ENCODE peak calls at places on chromosomes 16 and 17, in six cellular contexts. One of them, this sample, is unnamed.

GRCh38 chr17:82116246-82116645 is 18.2 kb upstream of the FASN start:
- DNase-seq in activated CD8-positive, alpha-beta memory T cell treated with anti-CD3 and anti-CD28 coated beads for 1 hour: no peak
- DNase-seq in neural crest cell: no peak
- DNase-seq in adrenal gland: no peak
- DNase-seq in cardiac fibroblast: no peak
- DNase-seq in epithelial cell of esophagus: no peak
- DNase-seq in this sample: no peak

GRCh38 chr17:48873212-48873611 is 19.4 kb upstream of the ATP5MC1 start:
- DNase-seq in adrenal gland: no peak
- DNase-seq in epithelial cell of esophagus: no peak
- DNase-seq in neural crest cell: no peak
- DNase-seq in activated CD8-positive, alpha-beta memory T cell treated with anti-CD3 and anti-CD28 coated beads for 1 hour: no peak
- DNase-seq in cardiac fibroblast: no peak
- DNase-seq in this sample: peak; percentile 47

GRCh38 chr16:87845807-87846619 is 23.3 kb downstream of the SLC7A5 start:
- DNase-seq in epithelial cell of esophagus: no peak
- DNase-seq in adrenal gland: no peak
- DNase-seq in activated CD8-positive, alpha-beta memory T cell treated with anti-CD3 and anti-CD28 coated beads for 1 hour: no peak
- DNase-seq in neural crest cell: no peak
- DNase-seq in cardiac fibroblast: no peak
- DNase-seq in this sample: no peak

GRCh38 chr17:49252148-49252682 is 21.6 kb upstream of the PHOSPHO1 start:
- DNase-seq in neural crest cell: no peak
- DNase-seq in epithelial cell of esophagus: peak; percentile 44
- DNase-seq in activated CD8-positive, alpha-beta memory T cell treated with anti-CD3 and anti-CD28 coated beads for 1 hour: no peak
- DNase-seq in adrenal gland: peak; percentile 77
- DNase-seq in cardiac fibroblast: peak; percentile 62
- DNase-seq in this sample: no peak

GRCh38 chr17:56977673-56978395 is at the start of gene SCPEP1:
- DNase-seq in cardiac fibroblast: peak; percentile 77
- DNase-seq in neural crest cell: peak; percentile 66
- DNase-seq in epithelial cell of esophagus: peak; percentile 87
- DNase-seq in activated CD8-positive, alpha-beta memory T cell treated with anti-CD3 and anti-CD28 coated beads for 1 hour: peak; percentile 70
- DNase-seq in adrenal gland: peak; percentile 88
- DNase-seq in this sample: peak; percentile 86

GRCh38 chr17:79465011-79466006 is 145.5 kb downstream of the RBFOX3 start:
- DNase-seq in neural crest cell: no peak
- DNase-seq in cardiac fibroblast: no peak
- DNase-seq in activated CD8-positive, alpha-beta memory T cell treated with anti-CD3 and anti-CD28 coated beads for 1 hour: no peak
- DNase-seq in adrenal gland: no peak
- DNase-seq in epithelial cell of esophagus: no peak
- DNase-seq in this sample: no peak

GRCh38 chr17:4719684-4720221 is 9.3 kb downstream of the ARRB2 start:
- DNase-seq in cardiac fibroblast: no peak
- DNase-seq in activated CD8-positive, alpha-beta memory T cell treated with anti-CD3 and anti-CD28 coated beads for 1 hour: no peak
- DNase-seq in neural crest cell: no peak
- DNase-seq in adrenal gland: peak; percentile 73
- DNase-seq in epithelial cell of esophagus: no peak
- DNase-seq in this sample: no peak

GRCh38 chr17:52482271-52482670 is 323.8 kb upstream of the CA10 start:
- DNase-seq in neural crest cell: no peak
- DNase-seq in epithelial cell of esophagus: no peak
- DNase-seq in activated CD8-positive, alpha-beta memory T cell treated with anti-CD3 and anti-CD28 coated beads for 1 hour: no peak
- DNase-seq in adrenal gland: no peak
- DNase-seq in cardiac fibroblast: no peak
- DNase-seq in this sample: no peak

GRCh38 chr16:11326084-11326736 is 19.0 kb upstream of the RMI2 start:
- DNase-seq in activated CD8-positive, alpha-beta memory T cell treated with anti-CD3 and anti-CD28 coated beads for 1 hour: no peak
- DNase-seq in cardiac fibroblast: no peak
- DNase-seq in epithelial cell of esophagus: no peak
- DNase-seq in neural crest cell: no peak
- DNase-seq in adrenal gland: no peak
- DNase-seq in this sample: no peak

GRCh38 chr17:81551458-81552243 is 502 bp downstream of the FAAP100 start:
- DNase-seq in activated CD8-positive, alpha-beta memory T cell treated with anti-CD3 and anti-CD28 coated beads for 1 hour: no peak
- DNase-seq in adrenal gland: no peak
- DNase-seq in neural crest cell: no peak
- DNase-seq in cardiac fibroblast: no peak
- DNase-seq in epithelial cell of esophagus: peak; percentile 24
- DNase-seq in this sample: no peak

GRCh38 chr17:8056232-8056975 is 17.5 kb downstream of the ALOX15B start:
- DNase-seq in epithelial cell of esophagus: peak; percentile 86
- DNase-seq in activated CD8-positive, alpha-beta memory T cell treated with anti-CD3 and anti-CD28 coated beads for 1 hour: no peak
- DNase-seq in cardiac fibroblast: peak; percentile 95
- DNase-seq in adrenal gland: no peak
- DNase-seq in neural crest cell: no peak
- DNase-seq in this sample: no peak

GRCh38 chr16:2809149-2809760 is 7.8 kb upstream of the PRSS21 start:
- DNase-seq in adrenal gland: no peak
- DNase-seq in cardiac fibroblast: no peak
- DNase-seq in neural crest cell: no peak
- DNase-seq in epithelial cell of esophagus: no peak
- DNase-seq in activated CD8-positive, alpha-beta memory T cell treated with anti-CD3 and anti-CD28 coated beads for 1 hour: no peak
- DNase-seq in this sample: no peak

GRCh38 chr16:546909-547770 is 13.1 kb upstream of the PRR35 start:
- DNase-seq in neural crest cell: peak; percentile 78
- DNase-seq in adrenal gland: peak; percentile 88
- DNase-seq in cardiac fibroblast: peak; percentile 57
- DNase-seq in epithelial cell of esophagus: peak; percentile 61
- DNase-seq in activated CD8-positive, alpha-beta memory T cell treated with anti-CD3 and anti-CD28 coated beads for 1 hour: peak; percentile 38
- DNase-seq in this sample: peak; percentile 68

GRCh38 chr16:10979717-10980601 is 35.6 kb downstream of the CLEC16A start:
- DNase-seq in activated CD8-positive, alpha-beta memory T cell treated with anti-CD3 and anti-CD28 coated beads for 1 hour: no peak
- DNase-seq in neural crest cell: no peak
- DNase-seq in adrenal gland: no peak
- DNase-seq in cardiac fibroblast: peak; percentile 36
- DNase-seq in epithelial cell of esophagus: peak; percentile 83
- DNase-seq in this sample: no peak

GRCh38 chr16:556479-557173 is 3.6 kb upstream of the PRR35 start:
- DNase-seq in activated CD8-positive, alpha-beta memory T cell treated with anti-CD3 and anti-CD28 coated beads for 1 hour: no peak
- DNase-seq in adrenal gland: no peak
- DNase-seq in cardiac fibroblast: no peak
- DNase-seq in neural crest cell: no peak
- DNase-seq in epithelial cell of esophagus: no peak
- DNase-seq in this sample: no peak

GRCh38 chr16:81583893-81584705 is 139.5 kb downstream of the CMIP start:
- DNase-seq in cardiac fibroblast: peak; percentile 8
- DNase-seq in activated CD8-positive, alpha-beta memory T cell treated with anti-CD3 and anti-CD28 coated beads for 1 hour: no peak
- DNase-seq in neural crest cell: no peak
- DNase-seq in adrenal gland: peak; percentile 76
- DNase-seq in epithelial cell of esophagus: peak; percentile 90
- DNase-seq in this sample: no peak

GRCh38 chr16:28042856-28043255 is 20.7 kb downstream of the GSG1L start:
- DNase-seq in activated CD8-positive, alpha-beta memory T cell treated with anti-CD3 and anti-CD28 coated beads for 1 hour: no peak
- DNase-seq in epithelial cell of esophagus: no peak
- DNase-seq in cardiac fibroblast: peak; percentile 6
- DNase-seq in adrenal gland: no peak
- DNase-seq in neural crest cell: no peak
- DNase-seq in this sample: no peak

GRCh38 chr17:55334881-55335523 is 70.2 kb downstream of the HLF start:
- DNase-seq in epithelial cell of esophagus: no peak
- DNase-seq in activated CD8-positive, alpha-beta memory T cell treated with anti-CD3 and anti-CD28 coated beads for 1 hour: no peak
- DNase-seq in cardiac fibroblast: no peak
- DNase-seq in neural crest cell: no peak
- DNase-seq in adrenal gland: no peak
- DNase-seq in this sample: no peak

GRCh38 chr16:84667600-84668309 is 19.4 kb downstream of the KLHL36 start:
- DNase-seq in activated CD8-positive, alpha-beta memory T cell treated with anti-CD3 and anti-CD28 coated beads for 1 hour: no peak
- DNase-seq in cardiac fibroblast: no peak
- DNase-seq in epithelial cell of esophagus: no peak
- DNase-seq in neural crest cell: no peak
- DNase-seq in adrenal gland: no peak
- DNase-seq in this sample: no peak

GRCh38 chr16:51759999-51760398 is 608.9 kb upstream of the SALL1 start:
- DNase-seq in epithelial cell of esophagus: no peak
- DNase-seq in activated CD8-positive, alpha-beta memory T cell treated with anti-CD3 and anti-CD28 coated beads for 1 hour: no peak
- DNase-seq in adrenal gland: no peak
- DNase-seq in cardiac fibroblast: no peak
- DNase-seq in neural crest cell: no peak
- DNase-seq in this sample: no peak

GRCh38 chr17:80879723-80880649 is 111.7 kb upstream of the CHMP6 start:
- DNase-seq in activated CD8-positive, alpha-beta memory T cell treated with anti-CD3 and anti-CD28 coated beads for 1 hour: no peak
- DNase-seq in neural crest cell: peak; percentile 20
- DNase-seq in cardiac fibroblast: no peak
- DNase-seq in epithelial cell of esophagus: no peak
- DNase-seq in adrenal gland: no peak
- DNase-seq in this sample: peak; percentile 7

GRCh38 chr16:75593825-75594820 is 27.9 kb downstream of the GABARAPL2 start:
- DNase-seq in adrenal gland: no peak
- DNase-seq in neural crest cell: no peak
- DNase-seq in activated CD8-positive, alpha-beta memory T cell treated with anti-CD3 and anti-CD28 coated beads for 1 hour: no peak
- DNase-seq in cardiac fibroblast: peak; percentile 79
- DNase-seq in epithelial cell of esophagus: peak; percentile 78
- DNase-seq in this sample: no peak

GRCh38 chr17:29677139-29677834 is 54.6 kb upstream of the CORO6 start:
- DNase-seq in epithelial cell of esophagus: no peak
- DNase-seq in activated CD8-positive, alpha-beta memory T cell treated with anti-CD3 and anti-CD28 coated beads for 1 hour: no peak
- DNase-seq in adrenal gland: no peak
- DNase-seq in cardiac fibroblast: peak; percentile 68
- DNase-seq in neural crest cell: no peak
- DNase-seq in this sample: peak; percentile 52

GRCh38 chr16:62872339-62872738 is 836.1 kb upstream of the CDH8 start:
- DNase-seq in cardiac fibroblast: no peak
- DNase-seq in neural crest cell: no peak
- DNase-seq in activated CD8-positive, alpha-beta memory T cell treated with anti-CD3 and anti-CD28 coated beads for 1 hour: no peak
- DNase-seq in epithelial cell of esophagus: no peak
- DNase-seq in adrenal gland: no peak
- DNase-seq in this sample: no peak

GRCh38 chr16:10879681-10880589 is 2.9 kb downstream of the CIITA start:
- DNase-seq in epithelial cell of esophagus: no peak
- DNase-seq in activated CD8-positive, alpha-beta memory T cell treated with anti-CD3 and anti-CD28 coated beads for 1 hour: no peak
- DNase-seq in adrenal gland: no peak
- DNase-seq in cardiac fibroblast: no peak
- DNase-seq in neural crest cell: no peak
- DNase-seq in this sample: no peak

GRCh38 chr17:39022961-39023360 is 55.8 kb upstream of the FBXO47 start:
- DNase-seq in neural crest cell: no peak
- DNase-seq in epithelial cell of esophagus: no peak
- DNase-seq in activated CD8-positive, alpha-beta memory T cell treated with anti-CD3 and anti-CD28 coated beads for 1 hour: no peak
- DNase-seq in adrenal gland: no peak
- DNase-seq in cardiac fibroblast: no peak
- DNase-seq in this sample: no peak

GRCh38 chr17:68133370-68134045 is 98.0 kb downstream of the KPNA2 start:
- DNase-seq in cardiac fibroblast: no peak
- DNase-seq in neural crest cell: no peak
- DNase-seq in adrenal gland: peak; percentile 66
- DNase-seq in activated CD8-positive, alpha-beta memory T cell treated with anti-CD3 and anti-CD28 coated beads for 1 hour: no peak
- DNase-seq in epithelial cell of esophagus: no peak
- DNase-seq in this sample: peak; percentile 41

GRCh38 chr16:24645739-24646645 is 83.5 kb upstream of the TNRC6A start:
- DNase-seq in epithelial cell of esophagus: peak; percentile 98
- DNase-seq in neural crest cell: no peak
- DNase-seq in activated CD8-positive, alpha-beta memory T cell treated with anti-CD3 and anti-CD28 coated beads for 1 hour: no peak
- DNase-seq in cardiac fibroblast: peak; percentile 100
- DNase-seq in adrenal gland: no peak
- DNase-seq in this sample: no peak

GRCh38 chr16:84992700-84993075 is 18.6 kb downstream of the ZDHHC7 start:
- DNase-seq in adrenal gland: no peak
- DNase-seq in activated CD8-positive, alpha-beta memory T cell treated with anti-CD3 and anti-CD28 coated beads for 1 hour: no peak
- DNase-seq in epithelial cell of esophagus: no peak
- DNase-seq in neural crest cell: no peak
- DNase-seq in cardiac fibroblast: peak; percentile 53
- DNase-seq in this sample: no peak

GRCh38 chr16:2084688-2085625 is 37.2 kb downstream of the TSC2 start:
- DNase-seq in activated CD8-positive, alpha-beta memory T cell treated with anti-CD3 and anti-CD28 coated beads for 1 hour: no peak
- DNase-seq in neural crest cell: no peak
- DNase-seq in cardiac fibroblast: no peak
- DNase-seq in epithelial cell of esophagus: no peak
- DNase-seq in adrenal gland: no peak
- DNase-seq in this sample: no peak

GRCh38 chr17:8125196-8125946 is 1.5 kb upstream of the HES7 start:
- DNase-seq in neural crest cell: peak; percentile 93
- DNase-seq in epithelial cell of esophagus: peak; percentile 63
- DNase-seq in activated CD8-positive, alpha-beta memory T cell treated with anti-CD3 and anti-CD28 coated beads for 1 hour: peak; percentile 80
- DNase-seq in adrenal gland: peak; percentile 84
- DNase-seq in cardiac fibroblast: peak; percentile 78
- DNase-seq in this sample: peak; percentile 74

GRCh38 chr17:45425125-45425983 is 7.3 kb downstream of the ARHGAP27 start:
- DNase-seq in adrenal gland: no peak
- DNase-seq in epithelial cell of esophagus: peak; percentile 91
- DNase-seq in activated CD8-positive, alpha-beta memory T cell treated with anti-CD3 and anti-CD28 coated beads for 1 hour: no peak
- DNase-seq in cardiac fibroblast: peak; percentile 62
- DNase-seq in neural crest cell: peak; percentile 39
- DNase-seq in this sample: peak; percentile 61

GRCh38 chr17:76710863-76711611 is at the start of gene MXRA7:
- DNase-seq in cardiac fibroblast: peak; percentile 69
- DNase-seq in activated CD8-positive, alpha-beta memory T cell treated with anti-CD3 and anti-CD28 coated beads for 1 hour: peak; percentile 43
- DNase-seq in neural crest cell: no peak
- DNase-seq in adrenal gland: peak; percentile 88
- DNase-seq in epithelial cell of esophagus: peak; percentile 67
- DNase-seq in this sample: peak; percentile 81

GRCh38 chr17:69227536-69227935 is 1.1 kb downstream of the ABCA10 start:
- DNase-seq in cardiac fibroblast: no peak
- DNase-seq in neural crest cell: no peak
- DNase-seq in epithelial cell of esophagus: no peak
- DNase-seq in activated CD8-positive, alpha-beta memory T cell treated with anti-CD3 and anti-CD28 coated beads for 1 hour: no peak
- DNase-seq in adrenal gland: no peak
- DNase-seq in this sample: no peak

GRCh38 chr17:75147878-75148546 is 6.3 kb downstream of the JPT1 start:
- DNase-seq in epithelial cell of esophagus: no peak
- DNase-seq in neural crest cell: no peak
- DNase-seq in cardiac fibroblast: no peak
- DNase-seq in adrenal gland: no peak
- DNase-seq in activated CD8-positive, alpha-beta memory T cell treated with anti-CD3 and anti-CD28 coated beads for 1 hour: no peak
- DNase-seq in this sample: no peak